ENCODE peak calls at places on chromosomes 4 and X, in five cellular contexts. One of them, this sample, is unnamed.

GRCh38 chrX:119775517-119776238 is 15.8 kb downstream of the RPL39 start:
- DNase-seq in CD8-positive, alpha-beta T cell: no peak
- DNase-seq in endothelial cell of umbilical vein: no peak
- DNase-seq in breast epithelium: no peak
- DNase-seq in astrocyte of the spinal cord: no peak
- DNase-seq in this sample: no peak

GRCh38 chr4:6768539-6768905 is 14.0 kb upstream of the KIAA0232 start:
- DNase-seq in CD8-positive, alpha-beta T cell: no peak
- DNase-seq in endothelial cell of umbilical vein: no peak
- DNase-seq in breast epithelium: peak
- DNase-seq in astrocyte of the spinal cord: peak
- DNase-seq in this sample: no peak

GRCh38 chrX:133681416-133681815 is 266.1 kb upstream of the GPC4 start:
- DNase-seq in CD8-positive, alpha-beta T cell: no peak
- DNase-seq in endothelial cell of umbilical vein: no peak
- DNase-seq in breast epithelium: no peak
- DNase-seq in astrocyte of the spinal cord: no peak
- DNase-seq in this sample: no peak

GRCh38 chr4:173168396-173169177 is at the start of gene GALNT7:
- DNase-seq in CD8-positive, alpha-beta T cell: peak
- DNase-seq in endothelial cell of umbilical vein: peak
- DNase-seq in breast epithelium: peak
- DNase-seq in astrocyte of the spinal cord: peak
- DNase-seq in this sample: no peak

GRCh38 chrX:30888526-30889146 is 418 bp downstream of the TAB3 start:
- DNase-seq in CD8-positive, alpha-beta T cell: no peak
- DNase-seq in endothelial cell of umbilical vein: peak
- DNase-seq in breast epithelium: no peak
- DNase-seq in astrocyte of the spinal cord: no peak
- DNase-seq in this sample: no peak

GRCh38 chrX:74248889-74249288 is 55.1 kb upstream of the ZCCHC13 start:
- DNase-seq in CD8-positive, alpha-beta T cell: no peak
- DNase-seq in endothelial cell of umbilical vein: peak
- DNase-seq in breast epithelium: no peak
- DNase-seq in astrocyte of the spinal cord: no peak
- DNase-seq in this sample: no peak

GRCh38 chrX:42102586-42103282 is 179.4 kb upstream of the CASK start:
- DNase-seq in CD8-positive, alpha-beta T cell: no peak
- DNase-seq in endothelial cell of umbilical vein: no peak
- DNase-seq in breast epithelium: no peak
- DNase-seq in astrocyte of the spinal cord: peak
- DNase-seq in this sample: no peak

GRCh38 chr4:83252782-83253405 is 31.7 kb downstream of the COQ2 start:
- DNase-seq in CD8-positive, alpha-beta T cell: peak
- DNase-seq in endothelial cell of umbilical vein: peak
- DNase-seq in breast epithelium: no peak
- DNase-seq in astrocyte of the spinal cord: peak
- DNase-seq in this sample: peak

GRCh38 chr4:14149469-14150030 is 522.0 kb upstream of the BOD1L1 start:
- DNase-seq in CD8-positive, alpha-beta T cell: no peak
- DNase-seq in endothelial cell of umbilical vein: no peak
- DNase-seq in breast epithelium: no peak
- DNase-seq in astrocyte of the spinal cord: no peak
- DNase-seq in this sample: peak

GRCh38 chr4:94534401-94535312 is 82.9 kb downstream of the PDLIM5 start:
- DNase-seq in CD8-positive, alpha-beta T cell: no peak
- DNase-seq in endothelial cell of umbilical vein: no peak
- DNase-seq in breast epithelium: no peak
- DNase-seq in astrocyte of the spinal cord: no peak
- DNase-seq in this sample: no peak

GRCh38 chr4:177016541-177017141 is 223.9 kb upstream of the VEGFC start:
- DNase-seq in CD8-positive, alpha-beta T cell: no peak
- DNase-seq in endothelial cell of umbilical vein: no peak
- DNase-seq in breast epithelium: no peak
- DNase-seq in astrocyte of the spinal cord: peak
- DNase-seq in this sample: no peak

GRCh38 chrX:17242470-17242869 is 132.5 kb upstream of the NHS start:
- DNase-seq in CD8-positive, alpha-beta T cell: peak
- DNase-seq in endothelial cell of umbilical vein: peak
- DNase-seq in breast epithelium: no peak
- DNase-seq in astrocyte of the spinal cord: peak
- DNase-seq in this sample: peak

GRCh38 chr4:26176621-26177121 is 144.1 kb upstream of the RBPJ start:
- DNase-seq in CD8-positive, alpha-beta T cell: no peak
- DNase-seq in endothelial cell of umbilical vein: no peak
- DNase-seq in breast epithelium: no peak
- DNase-seq in astrocyte of the spinal cord: peak
- DNase-seq in this sample: peak

GRCh38 chr4:141389649-141390048 is 169.0 kb downstream of the ZNF330 start:
- DNase-seq in CD8-positive, alpha-beta T cell: no peak
- DNase-seq in endothelial cell of umbilical vein: peak
- DNase-seq in breast epithelium: no peak
- DNase-seq in astrocyte of the spinal cord: peak
- DNase-seq in this sample: peak

GRCh38 chr4:8109406-8110065 is 49.1 kb downstream of the ABLIM2 start:
- DNase-seq in CD8-positive, alpha-beta T cell: no peak
- DNase-seq in endothelial cell of umbilical vein: no peak
- DNase-seq in breast epithelium: no peak
- DNase-seq in astrocyte of the spinal cord: no peak
- DNase-seq in this sample: no peak
- TF ChIP-seq CTCF in CD8-positive, alpha-beta T cell: no peak
- TF ChIP-seq CTCF in endothelial cell of umbilical vein: no peak
- TF ChIP-seq CTCF in breast epithelium: no peak
- TF ChIP-seq CTCF in astrocyte of the spinal cord: no peak
- TF ChIP-seq CTCF in this sample: no peak

GRCh38 chrX:101097546-101098453 is at the start of gene CENPI:
- DNase-seq in CD8-positive, alpha-beta T cell: peak
- DNase-seq in endothelial cell of umbilical vein: peak
- DNase-seq in breast epithelium: peak
- DNase-seq in astrocyte of the spinal cord: peak
- DNase-seq in this sample: peak

DNA sequence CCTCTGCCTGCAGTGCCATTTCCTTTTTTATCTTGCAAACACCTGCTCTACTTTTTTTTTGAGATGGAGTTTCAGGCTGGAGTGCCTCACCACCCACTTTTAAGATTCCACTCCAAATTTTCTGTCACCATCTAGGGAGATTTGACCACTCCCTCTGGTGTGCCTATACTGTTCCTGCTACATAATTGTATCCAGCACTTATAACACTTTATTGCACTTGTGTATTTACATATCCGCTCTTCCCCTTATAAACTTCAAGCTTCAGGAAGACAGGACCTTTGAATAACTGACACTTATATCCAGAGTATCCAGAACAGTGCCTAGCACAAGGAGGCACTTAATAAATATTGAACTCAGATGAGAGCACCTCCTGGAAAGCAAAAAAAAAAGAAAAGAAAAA is 6.2 kb upstream of the CENPI start:
- DNase-seq in CD8-positive, alpha-beta T cell: no peak
- DNase-seq in endothelial cell of umbilical vein: no peak
- DNase-seq in breast epithelium: no peak
- DNase-seq in astrocyte of the spinal cord: no peak
- DNase-seq in this sample: no peak
- H3K4me3 ChIP-seq in CD8-positive, alpha-beta T cell: no peak
- H3K4me3 ChIP-seq in endothelial cell of umbilical vein: no peak
- H3K4me3 ChIP-seq in breast epithelium: no peak
- H3K4me3 ChIP-seq in astrocyte of the spinal cord: no peak
- H3K4me3 ChIP-seq in this sample: no peak

GRCh38 chrX:23103546-23103945 is 103.8 kb downstream of the DDX53 start:
- DNase-seq in CD8-positive, alpha-beta T cell: no peak
- DNase-seq in endothelial cell of umbilical vein: no peak
- DNase-seq in breast epithelium: no peak
- DNase-seq in astrocyte of the spinal cord: no peak
- DNase-seq in this sample: no peak
- TF ChIP-seq CTCF in CD8-positive, alpha-beta T cell: no peak
- TF ChIP-seq CTCF in endothelial cell of umbilical vein: no peak
- TF ChIP-seq CTCF in breast epithelium: no peak
- TF ChIP-seq CTCF in astrocyte of the spinal cord: no peak
- TF ChIP-seq CTCF in this sample: no peak

DNA sequence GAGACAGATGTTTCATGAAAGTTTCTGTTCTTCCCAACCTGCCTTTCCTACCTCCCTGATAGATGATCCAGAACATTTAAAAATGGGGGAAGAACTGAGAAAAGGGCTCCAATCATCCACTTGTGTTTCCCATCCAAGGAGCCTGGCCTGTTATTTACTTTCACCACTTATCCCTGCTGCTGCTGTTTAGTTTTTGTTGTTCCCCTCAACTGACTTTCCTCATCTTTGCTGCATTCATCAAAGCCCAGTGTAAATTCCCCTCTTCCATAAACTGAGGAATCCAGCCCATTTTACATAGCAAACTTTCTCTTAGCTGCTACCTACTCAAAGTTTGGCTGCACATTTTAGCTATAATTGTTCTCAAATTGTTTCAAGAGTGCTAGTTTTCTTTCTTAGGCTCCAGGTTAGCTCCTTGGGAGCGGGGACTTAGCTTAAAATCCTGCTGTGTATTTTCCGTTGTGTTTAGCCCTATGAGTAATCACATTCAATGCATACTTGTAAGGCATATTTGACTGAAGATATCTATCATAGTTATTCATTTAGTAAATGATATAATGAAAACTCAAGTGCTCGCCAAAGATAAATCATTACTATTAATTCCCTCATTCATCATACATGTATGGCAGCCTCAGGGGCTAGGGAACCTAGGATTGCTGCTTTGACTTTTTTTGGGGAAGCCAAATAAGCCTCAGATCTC is 1.4 kb upstream of the PTPN13 start:
- DNase-seq in CD8-positive, alpha-beta T cell: no peak
- DNase-seq in endothelial cell of umbilical vein: no peak
- DNase-seq in breast epithelium: no peak
- DNase-seq in astrocyte of the spinal cord: peak
- DNase-seq in this sample: no peak
- H3K4me3 ChIP-seq in CD8-positive, alpha-beta T cell: no peak
- H3K4me3 ChIP-seq in endothelial cell of umbilical vein: no peak
- H3K4me3 ChIP-seq in breast epithelium: no peak
- H3K4me3 ChIP-seq in astrocyte of the spinal cord: no peak
- H3K4me3 ChIP-seq in this sample: peak

DNA sequence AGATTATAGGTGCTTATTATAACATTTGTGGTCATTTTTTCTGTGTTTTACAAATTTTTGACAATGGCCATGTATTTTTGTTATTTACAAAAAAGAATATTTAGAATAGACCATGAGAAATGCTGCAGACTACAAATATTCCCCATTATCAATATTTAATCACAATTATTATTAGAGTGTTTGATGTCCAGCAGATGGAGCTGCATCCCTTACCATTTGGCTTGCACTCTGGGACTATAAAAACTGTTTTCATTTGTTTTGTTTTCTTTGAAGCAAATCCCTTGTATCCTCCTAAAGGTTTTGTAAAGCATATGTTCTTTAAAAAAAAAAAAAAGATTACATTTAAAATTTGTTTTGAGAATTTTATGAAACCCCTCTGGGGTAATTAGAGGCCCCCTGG is 85.6 kb upstream of the CXorf66 start:
- DNase-seq in CD8-positive, alpha-beta T cell: no peak
- DNase-seq in endothelial cell of umbilical vein: no peak
- DNase-seq in breast epithelium: no peak
- DNase-seq in astrocyte of the spinal cord: peak
- DNase-seq in this sample: no peak
- TF ChIP-seq CTCF in CD8-positive, alpha-beta T cell: no peak
- TF ChIP-seq CTCF in endothelial cell of umbilical vein: no peak
- TF ChIP-seq CTCF in breast epithelium: no peak
- TF ChIP-seq CTCF in astrocyte of the spinal cord: peak
- TF ChIP-seq CTCF in this sample: peak

GRCh38 chr4:80036949-80037348 is 36.1 kb downstream of the ANTXR2 start:
- DNase-seq in CD8-positive, alpha-beta T cell: no peak
- DNase-seq in endothelial cell of umbilical vein: peak
- DNase-seq in breast epithelium: no peak
- DNase-seq in astrocyte of the spinal cord: peak
- DNase-seq in this sample: no peak
- H3K4me3 ChIP-seq in CD8-positive, alpha-beta T cell: no peak
- H3K4me3 ChIP-seq in endothelial cell of umbilical vein: no peak
- H3K4me3 ChIP-seq in breast epithelium: no peak
- H3K4me3 ChIP-seq in astrocyte of the spinal cord: no peak
- H3K4me3 ChIP-seq in this sample: no peak

GRCh38 chr4:148431401-148431800 is 10.8 kb downstream of the NR3C2 start:
- DNase-seq in CD8-positive, alpha-beta T cell: no peak
- DNase-seq in endothelial cell of umbilical vein: no peak
- DNase-seq in breast epithelium: no peak
- DNase-seq in astrocyte of the spinal cord: no peak
- DNase-seq in this sample: no peak

GRCh38 chr4:148426643-148427042 is 15.6 kb downstream of the NR3C2 start:
- DNase-seq in CD8-positive, alpha-beta T cell: no peak
- DNase-seq in endothelial cell of umbilical vein: no peak
- DNase-seq in breast epithelium: no peak
- DNase-seq in astrocyte of the spinal cord: no peak
- DNase-seq in this sample: no peak

GRCh38 chr4:148430847-148431246 is 11.4 kb downstream of the NR3C2 start:
- DNase-seq in CD8-positive, alpha-beta T cell: no peak
- DNase-seq in endothelial cell of umbilical vein: no peak
- DNase-seq in breast epithelium: no peak
- DNase-seq in astrocyte of the spinal cord: no peak
- DNase-seq in this sample: no peak

DNA sequence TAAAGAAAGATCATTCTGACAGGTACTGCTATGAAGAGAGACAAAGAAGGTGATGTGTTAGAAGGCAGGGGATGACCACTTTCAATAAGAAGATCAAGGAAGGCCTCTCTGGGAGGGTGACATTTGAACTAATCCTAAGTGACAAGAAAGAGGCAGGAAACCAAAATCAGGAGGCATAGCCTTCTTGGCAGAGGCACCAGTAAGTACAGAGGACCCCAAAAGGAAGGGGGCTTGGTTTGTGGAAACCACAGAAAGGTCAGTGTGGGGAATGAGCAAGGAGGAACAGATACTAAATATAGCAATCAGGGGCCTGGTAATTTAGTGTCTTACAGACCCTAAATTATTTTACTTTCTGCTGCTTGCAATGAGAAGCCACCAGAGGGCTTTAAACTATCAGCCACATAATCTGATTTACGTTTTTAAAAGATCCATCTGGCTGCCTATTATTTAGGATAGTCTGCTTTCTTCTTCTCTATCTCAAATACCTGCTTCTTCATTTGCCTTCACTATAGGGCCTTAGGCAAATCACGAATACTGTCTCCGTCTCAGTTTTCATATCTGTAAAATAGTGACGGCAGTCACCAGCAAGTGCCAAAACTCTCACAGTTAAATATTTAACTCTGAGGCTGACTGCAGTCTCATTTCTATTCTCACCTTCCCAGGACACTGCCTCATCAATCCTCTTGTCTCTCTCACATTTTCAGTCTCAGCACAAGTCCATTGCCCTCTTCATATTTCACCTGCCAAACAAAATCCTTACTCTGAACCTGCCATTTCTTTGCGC is 16.7 kb downstream of the NR3C2 start:
- DNase-seq in CD8-positive, alpha-beta T cell: no peak
- DNase-seq in endothelial cell of umbilical vein: no peak
- DNase-seq in breast epithelium: no peak
- DNase-seq in astrocyte of the spinal cord: no peak
- DNase-seq in this sample: no peak
- TF ChIP-seq CTCF in CD8-positive, alpha-beta T cell: peak
- TF ChIP-seq CTCF in endothelial cell of umbilical vein: no peak
- TF ChIP-seq CTCF in breast epithelium: no peak
- TF ChIP-seq CTCF in astrocyte of the spinal cord: peak
- TF ChIP-seq CTCF in this sample: peak